ENCODE peak calls at places on chromosomes 4 and X, in nine cellular contexts. One of them, this sample, is unnamed.

GRCh38 chr4:106809083-106809482 is 227.0 kb downstream of the DKK2 start:
- DNase-seq in kidney: no peak
- DNase-seq in GM12865: peak
- DNase-seq in kidney epithelial cell: no peak
- DNase-seq in tibial artery: no peak
- DNase-seq in AG10803: peak
- DNase-seq in left lung: no peak
- DNase-seq in transverse colon: no peak
- DNase-seq in astrocyte: peak
- DNase-seq in this sample: no peak

GRCh38 chr4:78061939-78062603 is 4.9 kb downstream of the FRAS1 start:
- DNase-seq in GM12865: no peak
- DNase-seq in AG10803: no peak
- DNase-seq in left lung: no peak
- DNase-seq in kidney: no peak
- DNase-seq in transverse colon: no peak
- DNase-seq in astrocyte: no peak
- DNase-seq in kidney epithelial cell: no peak
- DNase-seq in tibial artery: no peak
- DNase-seq in this sample: no peak

GRCh38 chrX:46636223-46636622 is 62.7 kb downstream of the CHST7 start:
- DNase-seq in astrocyte: no peak
- DNase-seq in kidney epithelial cell: no peak
- DNase-seq in AG10803: no peak
- DNase-seq in GM12865: no peak
- DNase-seq in left lung: no peak
- DNase-seq in tibial artery: no peak
- DNase-seq in transverse colon: no peak
- DNase-seq in kidney: no peak
- DNase-seq in this sample: no peak

GRCh38 chrX:72141372-72142004 is 9.8 kb upstream of the RTL5 start:
- DNase-seq in GM12865: peak
- DNase-seq in astrocyte: no peak
- DNase-seq in kidney: no peak
- DNase-seq in left lung: no peak
- DNase-seq in kidney epithelial cell: no peak
- DNase-seq in AG10803: no peak
- DNase-seq in transverse colon: no peak
- DNase-seq in tibial artery: no peak
- DNase-seq in this sample: no peak

GRCh38 chrX:102651968-102652744 is 873 bp downstream of the GPRASP1 start:
- DNase-seq in AG10803: peak
- DNase-seq in tibial artery: peak
- DNase-seq in transverse colon: peak
- DNase-seq in astrocyte: no peak
- DNase-seq in left lung: no peak
- DNase-seq in kidney epithelial cell: no peak
- DNase-seq in GM12865: no peak
- DNase-seq in kidney: peak
- DNase-seq in this sample: no peak

GRCh38 chrX:69556094-69557011 is 52.2 kb downstream of the NALF2 start:
- DNase-seq in tibial artery: no peak
- DNase-seq in AG10803: no peak
- DNase-seq in kidney epithelial cell: peak
- DNase-seq in transverse colon: no peak
- DNase-seq in astrocyte: no peak
- DNase-seq in GM12865: peak
- DNase-seq in left lung: no peak
- DNase-seq in kidney: peak
- DNase-seq in this sample: no peak

GRCh38 chrX:101682723-101683122 is 23.1 kb upstream of the ARMCX2 start:
- DNase-seq in AG10803: peak
- DNase-seq in astrocyte: peak
- DNase-seq in tibial artery: no peak
- DNase-seq in transverse colon: no peak
- DNase-seq in kidney epithelial cell: peak
- DNase-seq in left lung: no peak
- DNase-seq in GM12865: no peak
- DNase-seq in kidney: no peak
- DNase-seq in this sample: no peak

GRCh38 chrX:39613508-39613921 is 484.2 kb downstream of the BCOR start:
- DNase-seq in left lung: no peak
- DNase-seq in astrocyte: no peak
- DNase-seq in AG10803: no peak
- DNase-seq in tibial artery: no peak
- DNase-seq in kidney: peak
- DNase-seq in kidney epithelial cell: peak
- DNase-seq in transverse colon: peak
- DNase-seq in GM12865: peak
- DNase-seq in this sample: peak

DNA sequence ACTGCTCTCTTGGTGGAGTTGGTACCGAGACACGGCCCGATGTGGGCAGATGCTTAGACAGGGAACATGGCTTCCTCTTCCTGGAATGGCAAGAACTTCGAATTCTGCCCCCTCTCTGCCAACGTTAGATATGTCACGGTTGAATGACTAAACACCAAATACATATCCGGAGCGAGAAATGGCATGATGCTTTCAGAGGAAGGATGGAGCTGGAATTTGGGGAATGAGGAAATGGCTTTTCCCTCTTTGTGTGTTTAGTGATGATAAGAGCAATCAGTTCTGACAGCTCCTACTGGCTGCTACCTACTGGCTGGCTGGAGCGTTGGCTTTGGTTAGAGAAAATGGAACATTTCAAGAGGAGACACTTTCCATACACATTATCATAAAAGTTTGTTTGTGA is 140.0 kb downstream of the DHRSX start:
- DNase-seq in GM12865: no peak
- DNase-seq in astrocyte: peak
- DNase-seq in left lung: no peak
- DNase-seq in kidney: no peak
- DNase-seq in kidney epithelial cell: no peak
- DNase-seq in transverse colon: no peak
- DNase-seq in tibial artery: no peak
- DNase-seq in AG10803: no peak
- DNase-seq in this sample: no peak
- TF ChIP-seq CTCF in GM12865: no peak
- TF ChIP-seq CTCF in astrocyte: no peak
- TF ChIP-seq CTCF in left lung: no peak
- TF ChIP-seq CTCF in kidney: no peak
- TF ChIP-seq CTCF in kidney epithelial cell: no peak
- TF ChIP-seq CTCF in transverse colon: no peak
- TF ChIP-seq CTCF in tibial artery: no peak
- TF ChIP-seq CTCF in AG10803: no peak
- TF ChIP-seq CTCF in this sample: no peak

GRCh38 chr4:129167640-129168260 is 71.8 kb downstream of the C4orf33 start:
- DNase-seq in transverse colon: no peak
- DNase-seq in tibial artery: no peak
- DNase-seq in kidney epithelial cell: no peak
- DNase-seq in AG10803: no peak
- DNase-seq in astrocyte: no peak
- DNase-seq in kidney: peak
- DNase-seq in left lung: peak
- DNase-seq in GM12865: no peak
- DNase-seq in this sample: no peak
- TF ChIP-seq CTCF in transverse colon: no peak
- TF ChIP-seq CTCF in tibial artery: no peak
- TF ChIP-seq CTCF in kidney epithelial cell: peak
- TF ChIP-seq CTCF in AG10803: no peak
- TF ChIP-seq CTCF in astrocyte: no peak
- TF ChIP-seq CTCF in kidney: peak
- TF ChIP-seq CTCF in left lung: no peak
- TF ChIP-seq CTCF in GM12865: no peak
- TF ChIP-seq CTCF in this sample: no peak

GRCh38 chr4:3318561-3319021 is 25.8 kb downstream of the RGS12 start:
- DNase-seq in astrocyte: no peak
- DNase-seq in GM12865: no peak
- DNase-seq in transverse colon: no peak
- DNase-seq in kidney: peak
- DNase-seq in AG10803: no peak
- DNase-seq in left lung: no peak
- DNase-seq in tibial artery: no peak
- DNase-seq in kidney epithelial cell: no peak
- DNase-seq in this sample: no peak
- TF ChIP-seq CTCF in astrocyte: peak
- TF ChIP-seq CTCF in GM12865: no peak
- TF ChIP-seq CTCF in transverse colon: no peak
- TF ChIP-seq CTCF in kidney: peak
- TF ChIP-seq CTCF in AG10803: no peak
- TF ChIP-seq CTCF in left lung: no peak
- TF ChIP-seq CTCF in tibial artery: no peak
- TF ChIP-seq CTCF in kidney epithelial cell: peak
- TF ChIP-seq CTCF in this sample: no peak

DNA sequence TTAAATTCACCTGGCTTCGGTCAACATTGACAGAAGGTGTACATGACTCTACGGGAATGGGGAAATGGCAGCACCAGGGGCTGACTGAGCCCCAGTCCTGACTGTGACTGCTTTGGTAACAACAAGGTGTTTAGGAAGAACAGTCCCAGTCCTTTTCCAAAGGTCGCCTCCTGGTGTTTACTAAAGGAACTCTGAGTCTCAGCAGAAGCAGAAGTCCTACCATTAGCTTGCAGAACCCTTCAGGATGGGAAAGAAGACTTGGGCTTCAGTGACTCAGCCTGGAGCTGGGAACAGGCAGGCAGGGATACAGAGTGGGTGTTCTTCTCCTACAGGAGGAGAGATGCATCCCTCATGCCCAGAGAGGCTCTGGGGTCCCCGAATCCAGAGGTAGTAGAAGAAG is 103.3 kb downstream of the MGST2 start:
- DNase-seq in astrocyte: no peak
- DNase-seq in left lung: no peak
- DNase-seq in transverse colon: no peak
- DNase-seq in AG10803: no peak
- DNase-seq in kidney epithelial cell: no peak
- DNase-seq in GM12865: peak
- DNase-seq in tibial artery: no peak
- DNase-seq in kidney: no peak
- DNase-seq in this sample: no peak
- TF ChIP-seq CTCF in astrocyte: no peak
- TF ChIP-seq CTCF in left lung: no peak
- TF ChIP-seq CTCF in transverse colon: no peak
- TF ChIP-seq CTCF in AG10803: no peak
- TF ChIP-seq CTCF in kidney epithelial cell: no peak
- TF ChIP-seq CTCF in GM12865: peak
- TF ChIP-seq CTCF in tibial artery: no peak
- TF ChIP-seq CTCF in kidney: peak
- TF ChIP-seq CTCF in this sample: no peak

DNA sequence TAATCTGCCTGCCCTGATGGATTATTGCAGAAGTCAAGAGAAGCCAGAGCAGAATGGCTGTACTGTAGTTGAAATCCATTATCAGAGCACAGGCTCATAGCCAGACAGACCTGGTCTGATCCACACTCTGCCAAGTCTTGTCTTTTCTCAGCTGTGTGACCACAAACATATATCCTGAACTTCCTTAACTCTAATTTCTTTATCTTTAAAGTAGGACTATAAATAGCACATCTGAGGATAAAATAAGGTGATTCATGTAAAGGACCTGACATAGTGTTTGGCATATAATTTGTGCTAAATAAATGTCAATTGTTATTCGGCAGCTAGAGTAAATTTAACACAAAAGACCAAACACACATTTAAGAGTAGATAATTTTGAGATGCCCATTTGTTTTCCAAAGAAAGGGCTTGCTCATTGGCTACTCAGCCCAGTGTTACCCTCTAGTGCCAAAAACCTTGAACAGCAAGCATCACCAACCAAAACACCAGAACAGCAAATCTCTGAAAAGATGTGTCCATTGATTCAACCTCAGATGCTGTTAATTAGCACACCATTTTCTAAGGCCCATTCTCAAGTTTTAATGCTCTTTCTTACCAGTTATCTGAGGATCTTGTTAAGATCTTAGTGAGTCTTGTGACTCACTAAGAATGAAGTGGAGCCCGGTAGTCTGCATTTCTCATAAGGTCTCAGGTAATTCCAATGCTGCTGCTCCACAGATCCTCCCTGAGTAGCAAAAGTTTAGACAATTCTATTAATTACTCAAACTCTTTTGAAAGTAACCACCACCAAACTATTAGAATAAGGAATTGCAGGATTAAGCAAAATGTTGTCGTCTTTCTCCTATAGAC is 108.8 kb downstream of the HHIP start:
- DNase-seq in kidney: no peak
- DNase-seq in kidney epithelial cell: no peak
- DNase-seq in transverse colon: no peak
- DNase-seq in GM12865: no peak
- DNase-seq in tibial artery: no peak
- DNase-seq in left lung: no peak
- DNase-seq in astrocyte: peak
- DNase-seq in AG10803: peak
- DNase-seq in this sample: no peak
- TF ChIP-seq CTCF in kidney: peak
- TF ChIP-seq CTCF in kidney epithelial cell: peak
- TF ChIP-seq CTCF in transverse colon: peak
- TF ChIP-seq CTCF in GM12865: peak
- TF ChIP-seq CTCF in tibial artery: no peak
- TF ChIP-seq CTCF in left lung: no peak
- TF ChIP-seq CTCF in astrocyte: peak
- TF ChIP-seq CTCF in AG10803: peak
- TF ChIP-seq CTCF in this sample: no peak

GRCh38 chr4:76626686-76627465 is 191.8 kb downstream of the SHROOM3 start:
- DNase-seq in tibial artery: no peak
- DNase-seq in kidney epithelial cell: no peak
- DNase-seq in kidney: no peak
- DNase-seq in transverse colon: no peak
- DNase-seq in GM12865: no peak
- DNase-seq in left lung: no peak
- DNase-seq in AG10803: no peak
- DNase-seq in astrocyte: no peak
- DNase-seq in this sample: no peak
- TF ChIP-seq CTCF in tibial artery: no peak
- TF ChIP-seq CTCF in kidney epithelial cell: peak
- TF ChIP-seq CTCF in kidney: no peak
- TF ChIP-seq CTCF in transverse colon: no peak
- TF ChIP-seq CTCF in GM12865: no peak
- TF ChIP-seq CTCF in left lung: no peak
- TF ChIP-seq CTCF in AG10803: no peak
- TF ChIP-seq CTCF in astrocyte: peak
- TF ChIP-seq CTCF in this sample: no peak

GRCh38 chr4:11485926-11486325 is 57.2 kb upstream of the HS3ST1 start:
- DNase-seq in left lung: no peak
- DNase-seq in GM12865: no peak
- DNase-seq in tibial artery: no peak
- DNase-seq in transverse colon: no peak
- DNase-seq in astrocyte: no peak
- DNase-seq in AG10803: no peak
- DNase-seq in kidney epithelial cell: no peak
- DNase-seq in kidney: no peak
- DNase-seq in this sample: no peak
- TF ChIP-seq CTCF in left lung: no peak
- TF ChIP-seq CTCF in GM12865: no peak
- TF ChIP-seq CTCF in tibial artery: no peak
- TF ChIP-seq CTCF in transverse colon: no peak
- TF ChIP-seq CTCF in astrocyte: no peak
- TF ChIP-seq CTCF in AG10803: no peak
- TF ChIP-seq CTCF in kidney epithelial cell: no peak
- TF ChIP-seq CTCF in kidney: no peak
- TF ChIP-seq CTCF in this sample: no peak

GRCh38 chr4:87270144-87270543 is 49.7 kb upstream of the KLHL8 start:
- DNase-seq in kidney: no peak
- DNase-seq in tibial artery: no peak
- DNase-seq in GM12865: peak
- DNase-seq in left lung: no peak
- DNase-seq in kidney epithelial cell: no peak
- DNase-seq in AG10803: peak
- DNase-seq in astrocyte: peak
- DNase-seq in transverse colon: no peak
- DNase-seq in this sample: no peak
- TF ChIP-seq CTCF in kidney: peak
- TF ChIP-seq CTCF in tibial artery: peak
- TF ChIP-seq CTCF in GM12865: peak
- TF ChIP-seq CTCF in left lung: peak
- TF ChIP-seq CTCF in kidney epithelial cell: peak
- TF ChIP-seq CTCF in AG10803: peak
- TF ChIP-seq CTCF in astrocyte: peak
- TF ChIP-seq CTCF in transverse colon: peak
- TF ChIP-seq CTCF in this sample: no peak

This sample was measured in activated B cell treated with CpG ODN at 0.5 μM for 24 hours.